ENCODE peak calls at places on chromosomes 11 and 22, in five cellular contexts. R, J, M, T and Y are unnamed samples.

GRCh38 chr22:41563051-41563711 is 2.4 kb downstream of the CSDC2 start:
- DNase-seq in J (no peak), R (peak), M (no peak), T (no peak), Y (peak)

GRCh38 chr22:49191506-49191980 is 636.1 kb downstream of the BRD1 start:
- DNase-seq in M (no peak), T (no peak), R (no peak), J (no peak), Y (no peak)

GRCh38 chr22:31439805-31440204 is 40.4 kb downstream of the DRG1 start:
- DNase-seq in J (no peak), R (no peak), T (no peak), M (no peak), Y (no peak)

GRCh38 chr11:102111011-102111786 is 952 bp downstream of the YAP1 start:
- DNase-seq in J (no peak), R (peak), T (peak), M (no peak), Y (peak)

GRCh38 chr11:43879789-43880639 is 617 bp upstream of the ALKBH3 start:
- DNase-seq in M (no peak), T (no peak), J (no peak), R (peak), Y (no peak)

GRCh38 chr22:39463931-39464390 is 7.1 kb downstream of the MGAT3 start:
- DNase-seq in R (no peak), J (no peak), T (no peak), M (no peak), Y (no peak)

GRCh38 chr22:50189184-50189848 is 3.6 kb downstream of the TRABD start:
- DNase-seq in J (no peak), M (no peak), T (peak), R (no peak), Y (no peak)

GRCh38 chr11:130477646-130478203 is 29.3 kb downstream of the ADAMTS15 start:
- DNase-seq in T (no peak), R (no peak), M (no peak), J (no peak), Y (no peak)

GRCh38 chr11:111977141-111978027 is 40.2 kb downstream of the DIXDC1 start:
- DNase-seq in T (peak), J (no peak), R (no peak), M (no peak), Y (peak)

GRCh38 chr11:83826078-83826477 is 539.9 kb upstream of the CCDC90B start:
- DNase-seq in R (no peak), J (no peak), M (no peak), T (no peak), Y (no peak)

GRCh38 chr11:1959786-1960185 is 12.7 kb downstream of the MRPL23 start:
- DNase-seq in J (no peak), T (peak), R (no peak), M (no peak), Y (peak)

GRCh38 chr11:2975594-2975993 is 16.5 kb downstream of the NAP1L4 start:
- DNase-seq in R (no peak), T (peak), J (no peak), M (no peak), Y (no peak)

GRCh38 chr22:23289851-23290724 is 109.8 kb downstream of the BCR start:
- DNase-seq in J (no peak), R (no peak), M (peak), T (peak), Y (peak)

GRCh38 chr11:126102436-126102894 is 39.8 kb upstream of the CDON start:
- DNase-seq in J (no peak), R (no peak), T (peak), M (no peak), Y (no peak)

GRCh38 chr11:70107191-70107590 is 29.1 kb downstream of the ANO1 start:
- DNase-seq in R (no peak), J (no peak), M (no peak), T (no peak), Y (no peak)

GRCh38 chr11:79536155-79536917 is 95.5 kb upstream of the TENM4 start:
- DNase-seq in M (no peak), J (no peak), R (no peak), T (no peak), Y (no peak)

GRCh38 chr22:35517769-35518530 is 22.7 kb upstream of the RASD2 start:
- DNase-seq in J (no peak), T (peak), R (no peak), M (no peak), Y (no peak)

GRCh38 chr22:49703391-49703926 is 124.2 kb downstream of the BRD1 start:
- DNase-seq in M (no peak), J (no peak), T (no peak), R (no peak), Y (no peak)

GRCh38 chr11:76600124-76600655 is 70.4 kb downstream of the LRRC32 start:
- DNase-seq in T (no peak), R (no peak), J (no peak), M (no peak), Y (no peak)

GRCh38 chr22:40407831-40408717 is 37.7 kb downstream of the SGSM3 start:
- DNase-seq in R (no peak), T (no peak), M (no peak), J (no peak), Y (no peak)

GRCh38 chr22:31148516-31148915 is 8.2 kb upstream of the PLA2G3 start:
- DNase-seq in T (no peak), R (no peak), M (no peak), J (no peak), Y (peak)

GRCh38 chr22:43293661-43294392 is 49.3 kb downstream of the SCUBE1 start:
- DNase-seq in T (peak), M (no peak), J (no peak), R (no peak), Y (no peak)

GRCh38 chr22:41828516-41828915 is 4.4 kb upstream of the SREBF2 start:
- DNase-seq in M (no peak), R (no peak), T (peak), J (no peak), Y (no peak)

GRCh38 chr11:125071408-125071807 is 8.3 kb downstream of the SLC37A2 start:
- DNase-seq in R (no peak), T (no peak), M (no peak), J (no peak), Y (peak)

GRCh38 chr22:49724030-49724892 is 103.4 kb downstream of the BRD1 start:
- DNase-seq in J (no peak), T (peak), M (no peak), R (no peak), Y (no peak)

GRCh38 chr11:129910360-129910759 is 15.0 kb upstream of the NFRKB start:
- DNase-seq in M (no peak), J (no peak), T (no peak), R (no peak), Y (no peak)

GRCh38 chr11:125923012-125923579 is 18.8 kb downstream of the DDX25 start:
- DNase-seq in M (peak), J (peak), T (peak), R (peak), Y (peak)

GRCh38 chr11:69922596-69923111 is 103.4 kb upstream of the FGF3 start:
- DNase-seq in T (peak), M (no peak), J (no peak), R (no peak), Y (peak)

GRCh38 chr22:24191381-24191841 is 10.1 kb downstream of the SUSD2 start:
- DNase-seq in R (no peak), T (no peak), M (no peak), J (no peak), Y (no peak)

GRCh38 chr11:117723625-117724024 is 73.4 kb downstream of the DSCAML1 start:
- DNase-seq in R (no peak), J (no peak), M (no peak), T (peak), Y (no peak)

GRCh38 chr11:57515332-57516060 is at the start of gene SLC43A1:
- DNase-seq in T (peak), J (no peak), R (no peak), M (no peak), Y (peak)

GRCh38 chr22:32123657-32124056 is 35.4 kb downstream of the C22orf42 start:
- DNase-seq in M (no peak), T (no peak), R (no peak), J (no peak), Y (no peak)

GRCh38 chr11:1221848-1222311 is 986 bp upstream of the MUC5B start:
- DNase-seq in T (peak), J (no peak), R (no peak), M (no peak), Y (peak)

GRCh38 chr11:64894070-64894811 is 15.8 kb upstream of the EHD1 start:
- DNase-seq in T (peak), J (peak), M (peak), R (no peak), Y (peak)

GRCh38 chr11:2934057-2934550 is 4.9 kb upstream of the PHLDA2 start:
- DNase-seq in J (no peak), M (no peak), R (no peak), T (no peak), Y (no peak)

GRCh38 chr11:15852179-15852578 is 504.2 kb downstream of the SOX6 start:
- DNase-seq in M (no peak), R (no peak), J (no peak), T (peak), Y (no peak)

GRCh38 chr22:42930810-42931420 is 73.8 kb upstream of the ARFGAP3 start:
- DNase-seq in J (no peak), M (no peak), R (no peak), T (no peak), Y (no peak)

GRCh38 chr11:97506360-97506759 is 1116.5 kb downstream of the JRKL start:
- DNase-seq in M (no peak), T (no peak), J (no peak), R (no peak), Y (no peak)

GRCh38 chr11:62419560-62420342 is 918 bp downstream of the SCGB1A1 start:
- DNase-seq in R (no peak), M (no peak), J (no peak), T (no peak), Y (no peak)

GRCh38 chr22:47781024-47781423 is 1018.6 kb downstream of the TBC1D22A start:
- DNase-seq in J (no peak), M (no peak), R (no peak), T (no peak), Y (no peak)